ENCODE peak calls at places on chromosome 11, in four cellular contexts. Y is sigmoid colon; P is heart left ventricle; C is CD4-positive, alpha-beta memory T cell. J is an unnamed sample.
A peak's percentile ranks its signal among the peaks of the same experiment; 100 is the strongest.

GRCh38 chr11:32204751-32205150 is 113.9 kb downstream of the RCN1 start:
- DNase-seq in Y (no peak), C (no peak), P (no peak), J (no peak)

GRCh38 chr11:108906826-108907225 is 242.0 kb downstream of the DDX10 start:
- DNase-seq in P (no peak), C (no peak), Y (no peak), J (no peak)

GRCh38 chr11:35214792-35215193 is 75.8 kb downstream of the CD44 start:
- DNase-seq in Y (no peak), C (no peak), P (no peak), J (no peak)

GRCh38 chr11:114044042-114044871 is 15.3 kb upstream of the ZBTB16 start:
- DNase-seq in C (peak; percentile 24), Y (no peak), P (peak; percentile 27), J (no peak)

GRCh38 chr11:105588001-105588400 is 21.9 kb upstream of the GRIA4 start:
- DNase-seq in Y (no peak), P (no peak), C (no peak), J (no peak)

GRCh38 chr11:110894224-110894623 is 182.0 kb upstream of the ARHGAP20 start:
- DNase-seq in P (no peak), Y (no peak), C (no peak), J (no peak)

GRCh38 chr11:14789879-14790484 is 102.0 kb downstream of the CYP2R1 start:
- DNase-seq in P (no peak), C (peak; percentile 16), Y (no peak), J (no peak)

GRCh38 chr11:64629796-64630562 is 39.0 kb downstream of the SLC22A12 start:
- DNase-seq in Y (peak; percentile 91), C (no peak), P (no peak), J (no peak)

GRCh38 chr11:130583866-130584265 is 135.4 kb downstream of the ADAMTS15 start:
- DNase-seq in Y (no peak), P (no peak), C (no peak), J (no peak)

GRCh38 chr11:7635137-7635536 is 38.2 kb downstream of the CYB5R2 start:
- DNase-seq in Y (no peak), C (no peak), P (peak; percentile 42), J (no peak)

GRCh38 chr11:57312511-57313021 is 12.2 kb downstream of the TNKS1BP1 start:
- DNase-seq in P (no peak), Y (peak; percentile 76), C (no peak), J (no peak)

GRCh38 chr11:30801357-30801756 is 215.2 kb upstream of the MPPED2 start:
- DNase-seq in Y (no peak), C (no peak), P (no peak), J (no peak)

GRCh38 chr11:119827113-119827512 is 98.1 kb upstream of the NECTIN1 start:
- DNase-seq in P (no peak), Y (no peak), C (no peak), J (no peak)

GRCh38 chr11:119614227-119615002 is 114.6 kb downstream of the NECTIN1 start:
- DNase-seq in C (no peak), Y (no peak), P (no peak), J (no peak)

GRCh38 chr11:42806191-42806590 is 505.6 kb upstream of the API5 start:
- DNase-seq in Y (no peak), P (no peak), C (no peak), J (no peak)

GRCh38 chr11:33701831-33702230 is 1.2 kb upstream of the C11orf91 start:
- DNase-seq in Y (no peak), C (no peak), P (peak; percentile 69), J (no peak)

GRCh38 chr11:11787305-11788066 is 54.3 kb upstream of the USP47 start:
- DNase-seq in C (peak; percentile 61), P (peak; percentile 78), Y (peak; percentile 85), J (no peak)

GRCh38 chr11:115423728-115424459 is 80.3 kb downstream of the CADM1 start:
- DNase-seq in P (no peak), Y (no peak), C (no peak), J (no peak)

GRCh38 chr11:115420524-115420923 is 83.7 kb downstream of the CADM1 start:
- DNase-seq in Y (no peak), P (no peak), C (no peak), J (no peak)

GRCh38 chr11:115422013-115422697 is 82.1 kb downstream of the CADM1 start:
- DNase-seq in C (no peak), P (no peak), Y (no peak), J (no peak)

GRCh38 chr11:115418626-115419025 is 85.6 kb downstream of the CADM1 start:
- DNase-seq in P (no peak), C (no peak), Y (no peak), J (no peak)

DNA sequence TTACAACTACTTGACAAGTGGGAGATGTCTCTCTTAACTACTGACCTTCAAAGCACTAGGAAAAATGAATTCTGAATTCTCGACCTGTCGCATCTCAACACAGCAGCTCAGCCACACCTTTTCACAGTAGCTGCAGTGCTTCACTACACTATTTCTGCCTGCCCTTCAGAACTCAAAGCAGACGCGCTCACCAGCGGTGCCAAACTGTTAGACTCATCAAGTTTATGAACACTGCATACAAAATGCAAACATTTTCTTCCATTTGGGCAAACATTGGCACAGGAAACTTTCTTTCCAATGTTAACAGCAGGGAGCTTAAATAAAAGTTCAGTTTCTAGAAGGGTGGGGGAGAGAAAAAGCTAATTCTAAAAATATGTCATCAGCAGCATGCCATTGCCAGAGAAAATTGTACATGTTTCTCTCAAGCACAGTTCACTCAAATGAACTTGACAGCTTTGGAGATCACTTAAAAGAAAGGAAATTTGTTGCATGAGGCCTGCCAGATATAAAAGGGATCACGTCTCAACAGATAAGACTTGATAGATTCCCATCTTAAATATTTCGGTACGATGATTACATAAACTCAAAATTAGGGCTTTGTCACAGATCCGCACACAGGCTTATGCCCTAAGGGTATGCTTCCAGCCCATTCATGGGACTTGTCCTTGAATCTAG is 82.7 kb downstream of the CADM1 start:
- DNase-seq in C (no peak), P (no peak), Y (no peak), J (no peak)
- H3K4me3 ChIP-seq in C (no peak overlapping the region), P (peak overlapping the region; percentile 26), Y (no peak overlapping the region), J (no peak overlapping the region)

DNA sequence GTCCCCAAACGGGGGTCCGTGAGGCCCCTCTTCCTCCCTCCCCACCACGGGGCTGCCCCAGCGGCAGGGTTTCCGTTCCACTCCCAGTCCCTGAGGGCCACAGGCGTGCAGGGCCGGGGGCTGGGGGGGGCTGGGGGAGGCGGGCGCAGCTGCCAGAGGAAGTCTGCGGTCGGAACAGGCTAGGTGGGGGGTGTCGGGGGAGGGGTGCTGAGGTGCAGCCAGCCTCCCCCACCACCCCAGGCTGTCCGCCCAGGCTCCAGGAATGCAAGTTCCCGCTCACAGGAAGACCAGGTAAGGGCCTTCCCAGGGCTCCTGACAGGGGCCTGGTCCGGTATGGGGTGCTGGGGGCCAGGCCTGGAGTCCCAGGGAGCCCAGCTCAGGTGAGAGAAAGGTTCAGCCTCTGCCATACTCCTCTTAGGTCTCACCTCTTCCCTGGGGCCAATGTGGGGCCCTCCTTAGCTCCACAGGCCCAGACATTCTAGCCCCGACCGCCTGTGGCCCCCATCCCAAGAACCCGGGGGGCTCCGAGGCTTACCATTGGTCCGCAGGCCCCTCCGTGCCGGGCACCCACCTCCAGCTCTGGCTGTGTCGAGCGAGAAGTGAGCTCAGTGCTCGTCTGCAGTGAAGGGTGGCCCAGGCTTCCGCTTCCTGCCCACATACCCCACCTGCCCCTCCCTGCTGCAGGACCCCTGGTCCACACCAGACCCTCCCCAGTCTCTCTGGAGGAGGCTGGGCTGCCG is at the start of gene PTPRCAP:
- DNase-seq in Y (no peak), C (peak; percentile 83), P (no peak), J (no peak)
- H3K4me1 ChIP-seq in Y (no peaks in the 10 kb centered on the region), C (peaks cover 78% of the 10 kb centered on the region), P (peaks cover 35% of the 10 kb centered on the region), J (no peaks in the 10 kb centered on the region)

GRCh38 chr11:95507794-95508193 is 276.8 kb upstream of the SESN3 start:
- DNase-seq in Y (no peak), C (no peak), P (no peak), J (no peak)

GRCh38 chr11:95506777-95507176 is 275.8 kb upstream of the SESN3 start:
- DNase-seq in C (no peak), P (no peak), Y (no peak), J (no peak)

GRCh38 chr11:95503047-95503446 is 272.0 kb upstream of the SESN3 start:
- DNase-seq in P (peak; percentile 24), Y (no peak), C (no peak), J (no peak)

GRCh38 chr11:95508219-95508880 is 277.3 kb upstream of the SESN3 start:
- DNase-seq in Y (no peak), C (no peak), P (peak; percentile 23), J (no peak)

DNA sequence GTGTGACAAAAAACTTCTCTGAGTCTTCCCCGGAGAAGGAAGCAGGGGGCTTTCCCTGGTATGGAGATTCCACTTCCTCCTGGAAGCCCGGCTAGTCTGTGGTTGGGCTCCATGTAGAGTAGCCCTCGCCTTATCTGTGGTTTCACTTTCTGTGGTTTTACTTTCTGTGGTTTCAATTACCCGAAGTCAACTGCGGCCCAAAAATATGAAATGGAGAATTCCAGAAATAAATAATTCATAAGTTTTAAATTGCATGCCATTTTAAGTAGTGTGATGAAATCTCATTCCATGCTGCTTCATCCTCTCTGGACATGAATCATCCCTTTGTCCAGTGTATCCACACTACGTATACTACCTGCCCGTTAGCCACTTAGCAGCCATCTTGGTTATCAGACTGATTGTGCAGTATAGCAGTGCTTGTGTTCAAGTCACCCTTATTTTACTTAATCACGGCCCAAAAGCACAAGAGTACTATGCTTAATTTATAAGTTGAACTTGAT is 275.0 kb upstream of the SESN3 start:
- DNase-seq in P (no peak), Y (no peak), C (no peak), J (no peak)
- H3K36me3 ChIP-seq in P (no peaks in the 10 kb centered on the region), Y (no peaks in the 10 kb centered on the region), C (no peaks in the 10 kb centered on the region), J (no peaks in the 10 kb centered on the region)

DNA sequence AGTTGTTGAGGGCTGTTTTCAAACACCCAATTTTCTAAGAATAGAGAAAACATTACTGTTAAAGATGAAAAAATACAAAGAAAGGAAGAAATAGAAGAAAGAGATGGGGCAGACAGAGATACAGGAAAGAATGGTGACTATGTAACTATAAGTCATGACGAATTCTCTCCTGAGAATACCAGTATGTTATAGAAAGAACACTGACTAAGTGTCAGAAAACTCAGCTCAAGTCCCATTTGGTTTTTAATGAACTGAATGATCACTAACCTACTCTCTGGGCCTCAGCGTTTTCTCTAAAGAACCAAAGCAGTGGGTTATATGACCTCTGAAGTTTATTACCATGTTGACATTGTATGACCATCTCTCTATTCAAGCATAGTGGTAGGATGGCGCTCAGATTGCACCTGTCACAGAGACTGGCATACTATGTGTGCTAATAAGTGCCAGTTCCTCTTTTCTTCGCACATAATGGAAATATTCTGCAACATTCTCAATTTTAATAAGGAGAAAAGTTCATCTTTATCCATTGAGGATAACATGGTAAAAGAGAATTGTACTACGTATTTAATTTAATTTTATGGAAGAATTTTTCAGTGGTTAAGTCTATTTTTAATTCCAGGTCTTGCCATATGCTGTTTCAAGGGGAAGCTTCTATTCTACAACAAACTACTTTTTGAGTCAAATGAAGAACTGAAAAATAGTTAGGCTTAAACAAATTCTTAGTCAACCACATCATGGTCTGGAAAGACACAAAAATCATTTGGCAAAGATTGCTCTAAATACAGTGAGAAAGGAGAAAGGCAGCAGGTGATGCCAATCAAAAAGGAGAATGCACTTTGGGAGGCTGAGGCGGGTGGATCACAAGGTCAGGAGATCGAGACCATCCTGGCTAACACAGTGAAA is 25.0 kb upstream of the EED start:
- DNase-seq in P (no peak), C (no peak), Y (no peak), J (no peak)
- H3K4me3 ChIP-seq in P (no peak overlapping the region), C (no peak overlapping the region), Y (no peak overlapping the region), J (no peak overlapping the region)

GRCh38 chr11:47523491-47524199 is 29.3 kb downstream of the CELF1 start:
- DNase-seq in C (peak; percentile 55), Y (no peak), P (peak; percentile 59), J (no peak)

GRCh38 chr11:47527186-47527585 is 25.7 kb downstream of the CELF1 start:
- DNase-seq in C (no peak), P (no peak), Y (no peak), J (no peak)

GRCh38 chr11:47518212-47518959 is 34.5 kb downstream of the CELF1 start:
- DNase-seq in C (no peak), P (no peak), Y (no peak), J (no peak)

GRCh38 chr11:47524200-47524874 is 28.6 kb downstream of the CELF1 start:
- DNase-seq in C (peak; percentile 31), P (peak; percentile 33), Y (peak; percentile 76), J (no peak)
- H3K4me1 ChIP-seq in C (peaks cover 66% of the 10 kb centered on the region), P (peaks cover 60% of the 10 kb centered on the region), Y (no peaks in the 10 kb centered on the region), J (peaks cover 36% of the 10 kb centered on the region)